ENCODE peak calls at places on chromosomes 6 and 20, in five cellular contexts. L is thoracic aorta, D is GM20000, C is GM12878, Z is kidney tubule cell. S is an unnamed sample.

GRCh38 chr6:14148471-14148870 is 30.9 kb downstream of the CD83 start:
- DNase-seq in L (no peak), D (no peak), C (no peak), Z (no peak), S (no peak)

GRCh38 chr20:309306-309840 is 12.0 kb downstream of the ZCCHC3 start:
- DNase-seq in L (no peak), D (no peak), C (no peak), Z (no peak), S (peak)

GRCh38 chr6:42940493-42941045 is 11.3 kb downstream of the CNPY3 start:
- DNase-seq in L (no peak), D (no peak), C (no peak), Z (no peak), S (no peak)

GRCh38 chr20:43102394-43102793 is 87.3 kb downstream of the PTPRT start:
- DNase-seq in L (no peak), D (no peak), C (no peak), Z (no peak), S (no peak)

GRCh38 chr20:2382833-2383232 is 2.1 kb downstream of the TGM6 start:
- DNase-seq in L (no peak), D (no peak), C (no peak), Z (no peak), S (peak)

GRCh38 chr6:35449287-35449881 is 2.8 kb upstream of the FANCE start:
- DNase-seq in L (no peak), D (peak), C (no peak), Z (peak), S (peak)

GRCh38 chr6:138004423-138005287 is 102.6 kb downstream of the PERP start:
- DNase-seq in L (no peak), D (peak), C (peak), Z (peak), S (peak)

GRCh38 chr20:48295445-48295903 is 510.2 kb upstream of the SULF2 start:
- DNase-seq in L (no peak), D (no peak), C (no peak), Z (peak), S (peak)

GRCh38 chr20:63322923-63323253 is 29.9 kb downstream of the COL20A1 start:
- DNase-seq in L (no peak), D (no peak), C (no peak), Z (no peak), S (no peak)

GRCh38 chr20:420721-421574 is 12.8 kb downstream of the RBCK1 start:
- DNase-seq in L (no peak), D (no peak), C (no peak), Z (no peak), S (no peak)

GRCh38 chr20:23136893-23137745 is 51.0 kb upstream of the CD93 start:
- DNase-seq in L (no peak), D (no peak), C (no peak), Z (no peak), S (no peak)

GRCh38 chr20:45347297-45347935 is 808 bp downstream of the SDC4 start:
- DNase-seq in L (no peak), D (peak), C (no peak), Z (no peak), S (no peak)

GRCh38 chr6:32882879-32883250 is 28.9 kb downstream of the PSMB9 start:
- DNase-seq in L (no peak), D (no peak), C (no peak), Z (peak), S (peak)

GRCh38 chr6:46704562-46704961 is 16.9 kb downstream of the TDRD6 start:
- DNase-seq in L (no peak), D (no peak), C (no peak), Z (peak), S (peak)